ENCODE peak calls at places on chromosomes 5 and 9, in eight cellular contexts. R is HCT116; G is Caco-2; N is CD4-positive, CD25-positive, alpha-beta regulatory T cell; L is adipocyte; S is uterus; D is adrenal gland; K is fibroblast of lung. Y is an unnamed sample.
A peak's percentile ranks its signal among the peaks of the same experiment; 100 is the strongest.

GRCh38 chr5:6827815-6828214 is 114.6 kb downstream of the TENT4A start:
- DNase-seq in R (no peak), G (no peak), D (no peak), L (no peak), S (no peak), N (peak; percentile 30), K (no peak), Y (no peak)

GRCh38 chr9:72205513-72205912 is 56.3 kb downstream of the GDA start:
- DNase-seq in G (no peak), R (no peak), S (no peak), K (no peak), D (no peak), L (no peak), N (no peak), Y (no peak)

GRCh38 chr9:135156525-135157510 is 69.3 kb downstream of the OLFM1 start:
- DNase-seq in K (peak; percentile 29), D (peak; percentile 58), L (peak; percentile 51), N (no peak), G (peak; percentile 71), S (no peak), R (peak; percentile 19), Y (peak; percentile 89)

GRCh38 chr9:85182381-85182780 is 512.9 kb downstream of the NTRK2 start:
- DNase-seq in D (no peak), N (no peak), R (no peak), K (no peak), G (no peak), L (no peak), S (no peak), Y (no peak)

GRCh38 chr9:5629312-5630037 is 568 bp downstream of the RIC1 start:
- DNase-seq in S (peak; percentile 26), R (no peak), D (peak; percentile 61), K (peak; percentile 33), N (no peak), L (peak; percentile 71), G (peak; percentile 37), Y (peak; percentile 85)

GRCh38 chr5:79418276-79418675 is 95.7 kb downstream of the HOMER1 start:
- DNase-seq in N (no peak), R (peak; percentile 16), D (no peak), G (no peak), K (no peak), L (no peak), S (no peak), Y (no peak)

GRCh38 chr5:78065663-78066062 is 228.8 kb downstream of the AP3B1 start:
- DNase-seq in K (no peak), G (peak; percentile 45), S (no peak), L (no peak), R (no peak), N (no peak), D (no peak), Y (no peak)

GRCh38 chr9:129383005-129383414 is 204.9 kb upstream of the IER5L start:
- DNase-seq in L (no peak), N (no peak), K (no peak), G (peak; percentile 81), D (peak; percentile 81), R (peak; percentile 39), S (no peak), Y (peak; percentile 90)

GRCh38 chr9:129270903-129271431 is 92.9 kb upstream of the IER5L start:
- DNase-seq in R (no peak), L (peak; percentile 76), S (no peak), K (peak; percentile 15), G (no peak), N (no peak), D (no peak), Y (peak; percentile 98)

GRCh38 chr5:32612134-32612888 is 27.0 kb downstream of the SUB1 start:
- DNase-seq in R (no peak), S (no peak), L (no peak), K (no peak), D (no peak), G (no peak), N (no peak), Y (peak; percentile 11)

GRCh38 chr9:127170652-127171051 is 48.2 kb upstream of the ANGPTL2 start:
- DNase-seq in G (no peak), R (no peak), D (peak; percentile 2), K (no peak), L (no peak), S (peak; percentile 11), N (no peak), Y (peak; percentile 65)

GRCh38 chr9:16824545-16825041 is 45.9 kb downstream of the BNC2 start:
- DNase-seq in L (peak; percentile 54), G (peak; percentile 30), D (no peak), R (no peak), K (peak; percentile 78), N (no peak), S (no peak), Y (no peak)

GRCh38 chr5:119176785-119177184 is 105.9 kb downstream of the DMXL1 start:
- DNase-seq in D (no peak), R (no peak), L (no peak), S (no peak), N (no peak), G (no peak), K (no peak), Y (no peak)

GRCh38 chr5:41707853-41708603 is 162.2 kb downstream of the OXCT1 start:
- DNase-seq in D (no peak), N (no peak), R (peak; percentile 21), G (no peak), K (peak; percentile 78), S (no peak), L (peak; percentile 76), Y (peak; percentile 25)

GRCh38 chr5:80343067-80343466 is 23.3 kb downstream of the SPZ1 start:
- DNase-seq in K (no peak), N (no peak), R (peak; percentile 23), L (no peak), D (no peak), S (peak; percentile 44), G (no peak), Y (peak; percentile 73)

DNA sequence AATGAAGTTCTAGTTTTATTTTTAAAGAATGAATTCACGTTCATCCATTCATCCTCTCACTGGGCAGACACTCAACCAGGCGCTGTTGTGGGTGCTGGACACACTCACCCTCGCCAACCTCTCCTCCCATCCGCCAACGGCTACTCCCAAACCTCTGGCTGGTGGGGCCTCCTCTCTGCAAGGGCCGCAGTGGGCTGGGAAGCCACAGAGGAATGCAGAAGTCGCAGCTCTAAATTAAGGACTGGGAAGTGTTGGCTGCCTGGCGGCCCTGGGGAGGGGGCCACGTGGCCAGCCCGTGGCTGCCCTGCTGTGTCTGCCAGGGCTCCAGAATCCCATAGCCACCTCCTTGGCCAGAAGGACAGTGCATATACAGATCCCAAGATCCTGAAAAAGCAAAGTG is 6.8 kb downstream of the SUSD3 start:
- DNase-seq in S (peak; percentile 44), G (no peak), R (no peak), K (no peak), L (no peak), N (no peak), D (no peak), Y (peak; percentile 76)
- H3K4me1 ChIP-seq in S (peaks cover 6% of the 10 kb centered on the region), G (peaks cover 16% of the 10 kb centered on the region), R (peaks cover 4% of the 10 kb centered on the region), K (no peaks in the 10 kb centered on the region), L (peaks cover 15% of the 10 kb centered on the region), N (peaks cover 73% of the 10 kb centered on the region), D (no peaks in the 10 kb centered on the region), Y (peaks cover 10% of the 10 kb centered on the region)

GRCh38 chr9:37149646-37150308 is 29.4 kb downstream of the ZCCHC7 start:
- DNase-seq in K (no peak), R (no peak), D (no peak), N (no peak), S (no peak), L (no peak), G (no peak), Y (no peak)
- H3K4me1 ChIP-seq in K (peaks cover 2% of the 10 kb centered on the region), R (no peaks in the 10 kb centered on the region), D (peaks cover 10% of the 10 kb centered on the region), N (peaks cover 40% of the 10 kb centered on the region), S (no peaks in the 10 kb centered on the region), L (no peaks in the 10 kb centered on the region), G (no peaks in the 10 kb centered on the region), Y (peaks cover 2% of the 10 kb centered on the region)

DNA sequence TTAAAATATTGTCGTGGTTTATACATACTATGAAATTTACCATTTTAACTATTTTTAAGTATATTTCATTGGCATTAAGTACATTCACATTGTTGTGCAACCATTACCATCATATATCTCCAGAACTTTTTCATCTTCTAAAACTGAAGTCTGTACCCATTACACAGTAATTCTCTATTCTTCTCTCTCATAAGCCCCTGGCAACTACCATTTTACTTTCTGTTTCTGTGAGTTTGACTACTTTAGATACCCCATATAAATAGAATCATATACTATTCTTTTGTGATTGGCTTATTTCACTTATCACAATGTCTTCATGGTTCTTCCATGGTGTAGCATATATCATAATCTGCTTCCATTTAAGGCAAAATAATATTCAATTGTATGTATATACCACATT is 30.3 kb downstream of the NDUFS4 start:
- DNase-seq in S (no peak), L (no peak), D (no peak), N (no peak), K (no peak), R (no peak), G (no peak), Y (no peak)
- H3K4me1 ChIP-seq in S (no peaks in the 10 kb centered on the region), L (peaks cover 5% of the 10 kb centered on the region), D (peaks cover 14% of the 10 kb centered on the region), N (no peaks in the 10 kb centered on the region), K (no peaks in the 10 kb centered on the region), R (no peaks in the 10 kb centered on the region), G (peaks cover 5% of the 10 kb centered on the region), Y (no peaks in the 10 kb centered on the region)

GRCh38 chr9:113542741-113543140 is 79.2 kb downstream of the RGS3 start:
- DNase-seq in D (peak; percentile 60), L (no peak), S (no peak), R (no peak), G (no peak), K (no peak), N (no peak), Y (no peak)

GRCh38 chr9:113540466-113540865 is 76.9 kb downstream of the RGS3 start:
- DNase-seq in N (no peak), S (no peak), G (peak; percentile 19), L (no peak), K (no peak), R (no peak), D (no peak), Y (no peak)

GRCh38 chr9:113543286-113544000 is 79.9 kb downstream of the RGS3 start:
- DNase-seq in S (no peak), N (no peak), L (no peak), K (no peak), R (no peak), G (peak; percentile 24), D (no peak), Y (no peak)

GRCh38 chr9:113542016-113542415 is 78.5 kb downstream of the RGS3 start:
- DNase-seq in G (no peak), R (no peak), K (no peak), L (no peak), N (no peak), S (no peak), D (no peak), Y (no peak)

DNA sequence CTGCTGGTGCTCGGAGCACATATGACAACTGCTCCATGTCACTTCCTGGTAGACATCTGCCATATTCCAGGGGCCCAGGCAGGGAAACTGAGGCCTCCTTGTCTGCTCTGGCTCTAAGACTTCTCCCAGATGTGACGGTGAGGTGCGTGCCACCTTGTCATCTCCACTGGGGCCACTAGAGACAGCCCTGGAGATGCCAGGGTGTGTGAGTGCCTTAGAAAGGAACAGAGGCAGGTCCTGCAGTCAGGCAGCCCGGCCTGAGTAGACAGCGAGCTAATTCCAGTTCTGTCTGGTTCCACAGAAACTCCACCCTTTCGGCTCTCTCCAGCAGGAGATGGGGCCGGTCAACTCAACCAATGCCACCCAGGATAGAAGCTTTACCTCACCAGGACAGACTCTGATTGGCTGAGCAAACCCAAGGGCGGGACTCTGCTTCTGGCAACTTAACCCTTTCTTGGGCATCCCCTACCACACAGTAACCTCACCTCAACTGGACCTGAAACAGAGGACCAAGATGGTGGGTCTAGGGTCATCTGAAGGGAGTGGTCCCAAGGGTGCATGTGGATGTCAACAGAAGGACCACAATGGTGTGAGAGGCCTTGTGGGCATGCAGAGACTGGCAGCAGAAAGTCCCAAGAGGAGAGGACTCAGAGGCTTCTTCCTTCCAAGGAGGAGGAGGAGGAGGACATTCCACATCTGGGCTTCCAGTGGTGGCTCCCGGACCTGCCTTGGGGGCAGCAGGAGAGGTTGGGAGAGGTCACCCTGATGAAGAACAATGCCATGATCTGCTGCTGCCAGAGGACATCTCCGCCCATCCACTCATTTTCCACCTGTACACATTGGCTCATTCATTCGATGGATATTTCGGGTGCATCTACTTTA is 77.7 kb downstream of the RGS3 start:
- DNase-seq in D (peak; percentile 42), K (peak; percentile 50), G (peak; percentile 82), N (no peak), R (peak; percentile 54), S (no peak), L (peak; percentile 38), Y (peak; percentile 86)
- H3K4me1 ChIP-seq in D (peaks cover 48% of the 10 kb centered on the region), K (peaks cover 4% of the 10 kb centered on the region), G (peaks cover 7% of the 10 kb centered on the region), N (no peaks in the 10 kb centered on the region), R (peaks cover 2% of the 10 kb centered on the region), S (no peaks in the 10 kb centered on the region), L (peaks cover 29% of the 10 kb centered on the region), Y (peaks cover 11% of the 10 kb centered on the region)

Y was measured in osteoblast.